ENCODE peak calls at places on chromosomes 1 and 21, in seven cellular contexts. B is mesendoderm; L is stimulated activated naive CD8-positive, alpha-beta T cell treated with anti-CD3 and anti-CD28 coated beads, Interleukin-15, Interleukin-2, amounts not matched to agents 100 U/mL and 50 U/mL, for 24 hours; C is fibroblast of pulmonary artery; O is NAMALWA; I is B cell; S is SW480. D is an unnamed sample.

GRCh38 chr1:67634396-67634935 is 50.5 kb upstream of the GADD45A start:
- DNase-seq in S (no peak), O (no peak), B (no peak), L (no peak), I (no peak), C (no peak), D (no peak)

GRCh38 chr1:54973205-54973921 is 7.1 kb upstream of the TMEM61 start:
- DNase-seq in B (peak), C (peak), S (peak), L (no peak), O (no peak), I (no peak), D (peak)

GRCh38 chr1:233904979-233905415 is 521 bp downstream of the SLC35F3 start:
- DNase-seq in S (no peak), O (no peak), C (no peak), I (no peak), L (peak), B (peak), D (no peak)

GRCh38 chr1:208834346-208835081 is 590.3 kb upstream of the PLXNA2 start:
- DNase-seq in B (no peak), O (no peak), L (no peak), I (no peak), C (peak), S (no peak), D (no peak)

GRCh38 chr1:5961601-5962000 is 30.6 kb downstream of the NPHP4 start:
- DNase-seq in S (no peak), I (no peak), C (no peak), O (no peak), L (no peak), B (no peak), D (no peak)

GRCh38 chr21:22609802-22610201 is 1611.6 kb downstream of the NCAM2 start:
- DNase-seq in L (no peak), O (no peak), S (no peak), C (no peak), B (no peak), I (no peak), D (no peak)

GRCh38 chr1:8985915-8986813 is 40.1 kb downstream of the SLC2A7 start:
- DNase-seq in O (no peak), S (peak), B (no peak), L (no peak), C (peak), I (no peak), D (peak)

GRCh38 chr1:157482717-157483116 is 69.6 kb downstream of the FCRL5 start:
- DNase-seq in S (no peak), B (no peak), C (no peak), O (no peak), I (no peak), L (no peak), D (no peak)

GRCh38 chr1:31588751-31589515 is 12.6 kb downstream of the TINAGL1 start:
- DNase-seq in C (no peak), O (no peak), I (no peak), B (peak), S (peak), L (no peak), D (peak)

GRCh38 chr1:154431586-154432373 is 26.6 kb downstream of the IL6R start:
- DNase-seq in B (no peak), L (peak), S (peak), I (no peak), O (no peak), C (peak), D (no peak)

GRCh38 chr1:9228589-9228988 is 6.0 kb upstream of the H6PD start:
- DNase-seq in O (no peak), I (no peak), C (no peak), L (no peak), S (no peak), B (no peak), D (no peak)

GRCh38 chr1:243950166-243950565 is 100.1 kb upstream of the AKT3 start:
- DNase-seq in O (no peak), I (no peak), B (peak), L (no peak), C (peak), S (no peak), D (no peak)

GRCh38 chr1:95041491-95042165 is 31.1 kb downstream of the ALG14 start:
- DNase-seq in B (no peak), L (no peak), C (peak), S (peak), O (peak), I (no peak), D (no peak)

GRCh38 chr1:46247433-46248121 is at the start of gene RAD54L:
- DNase-seq in S (peak), L (peak), I (peak), B (peak), C (peak), O (peak), D (peak)

GRCh38 chr1:182229907-182230522 is 161.6 kb downstream of the GLUL start:
- DNase-seq in S (no peak), O (no peak), C (no peak), B (peak), L (no peak), I (no peak), D (no peak)

GRCh38 chr1:195909061-195909460 is 699.2 kb downstream of the KCNT2 start:
- DNase-seq in O (no peak), I (no peak), B (no peak), C (peak), S (no peak), L (no peak), D (no peak)

GRCh38 chr21:31667141-31667540 is 7.6 kb downstream of the SOD1 start:
- DNase-seq in L (no peak), I (no peak), S (no peak), B (no peak), C (no peak), O (no peak), D (no peak)

GRCh38 chr1:23592209-23592905 is 33.1 kb upstream of the ID3 start:
- DNase-seq in S (no peak), I (no peak), B (no peak), L (no peak), O (peak), C (no peak), D (no peak)

GRCh38 chr21:44735821-44736220 is 24.4 kb upstream of the TSPEAR start:
- DNase-seq in O (no peak), L (no peak), S (no peak), I (peak), B (no peak), C (no peak), D (no peak)

GRCh38 chr1:10511494-10511885 is 36.7 kb downstream of the PEX14 start:
- DNase-seq in L (no peak), I (no peak), O (no peak), B (no peak), S (no peak), C (no peak), D (no peak)

GRCh38 chr1:54275349-54275748 is 75.4 kb downstream of the MRPL37 start:
- DNase-seq in S (no peak), L (no peak), B (peak), O (no peak), I (no peak), C (peak), D (peak)

GRCh38 chr1:99751877-99752504 is 14.4 kb downstream of the FRRS1 start:
- DNase-seq in S (no peak), B (no peak), I (no peak), O (no peak), C (no peak), L (no peak), D (no peak)

GRCh38 chr1:65458730-65459396 is 38.4 kb downstream of the LEPR start:
- DNase-seq in B (peak), O (no peak), S (no peak), I (no peak), L (no peak), C (peak), D (no peak)